ENCODE peak calls at places on chromosomes 7 and 10, in ten cellular contexts. M is GM10248, T is tibial nerve, E is upper lobe of right lung, D is AG09319, L is Calu3, A is testis, B is transverse colon, F is heart right ventricle, C is NB4. U is an unnamed sample.

GRCh38 chr10:24701447-24701846 is 22.2 kb downstream of the ARHGAP21 start:
- DNase-seq in M (peak; percentile 38), T (no peak), E (no peak), D (no peak), L (no peak), A (no peak), B (no peak), F (no peak), C (peak; percentile 57), U (no peak)

GRCh38 chr10:72274213-72274729 is 547 bp downstream of the DDIT4 start:
- DNase-seq in M (no peak), T (no peak), E (peak; percentile 74), D (no peak), L (no peak), A (no peak), B (no peak), F (no peak), C (no peak), U (no peak)

GRCh38 chr7:121334875-121335648 is 6.3 kb downstream of the WNT16 start:
- DNase-seq in M (no peak), T (no peak), E (no peak), D (no peak), L (no peak), A (no peak), B (no peak), F (no peak), C (no peak), U (no peak)

GRCh38 chr7:151133266-151133985 is 34.1 kb downstream of the GBX1 start:
- DNase-seq in M (no peak), T (no peak), E (peak; percentile 35), D (no peak), L (no peak), A (no peak), B (no peak), F (no peak), C (no peak), U (peak; percentile 19)

GRCh38 chr7:158395780-158396214 is 191.8 kb downstream of the PTPRN2 start:
- DNase-seq in M (no peak), T (no peak), E (peak; percentile 56), D (no peak), L (peak; percentile 30), A (no peak), B (peak; percentile 69), F (no peak), C (no peak), U (no peak)

GRCh38 chr10:118978998-118979350 is 50.5 kb upstream of the NANOS1 start:
- DNase-seq in M (no peak), T (no peak), E (no peak), D (no peak), L (no peak), A (no peak), B (no peak), F (no peak), C (no peak), U (no peak)

GRCh38 chr7:74149556-74149955 is 24.6 kb upstream of the EIF4H start:
- DNase-seq in M (no peak), T (no peak), E (no peak), D (no peak), L (no peak), A (no peak), B (no peak), F (no peak), C (no peak), U (no peak)

GRCh38 chr10:79129361-79129997 is 60.7 kb downstream of the ZMIZ1 start:
- DNase-seq in M (no peak), T (no peak), E (no peak), D (no peak), L (no peak), A (no peak), B (no peak), F (no peak), C (peak; percentile 81), U (no peak)

GRCh38 chr7:63233881-63234280 is 764.8 kb upstream of the ZNF722 start:
- DNase-seq in M (no peak), T (no peak), E (no peak), D (no peak), L (no peak), A (no peak), B (no peak), F (no peak), C (no peak), U (no peak)

GRCh38 chr7:157549612-157550299 is 213.0 kb downstream of the DNAJB6 start:
- DNase-seq in M (no peak), T (no peak), E (peak; percentile 32), D (no peak), L (no peak), A (no peak), B (no peak), F (no peak), C (peak; percentile 52), U (no peak)

DNA sequence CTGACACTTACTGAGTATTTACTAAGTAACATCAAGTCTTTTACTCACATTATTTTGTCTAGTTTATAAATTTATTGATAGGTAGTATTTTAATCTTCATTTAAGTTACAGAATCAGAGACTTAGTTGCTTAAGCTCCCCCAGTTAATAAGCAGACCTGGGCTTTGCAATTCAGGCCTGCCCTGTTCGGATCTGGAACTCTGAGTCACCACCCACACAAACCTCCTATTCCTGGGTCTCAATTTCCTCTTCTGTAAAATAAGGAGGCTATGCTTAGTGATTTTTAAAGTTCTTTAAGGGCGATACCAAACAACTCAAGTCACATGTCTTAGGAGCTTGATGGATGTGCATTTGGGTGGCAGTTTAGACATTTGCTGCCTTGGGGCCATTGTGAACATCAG is 3.5 kb upstream of the MGAM start:
- DNase-seq in M (no peak), T (no peak), E (no peak), D (no peak), L (no peak), A (no peak), B (no peak), F (no peak), C (peak; percentile 78), U (no peak)
- TF ChIP-seq CTCF in M (no peak), T (no peak), E (no peak), D (no peak), L (no peak), A (no peak), B (no peak), F (no peak), C (no peak), U (no peak)

GRCh38 chr7:72334066-72334465 is 78.1 kb downstream of the CALN1 start:
- DNase-seq in M (no peak), T (no peak), E (no peak), D (no peak), L (no peak), A (no peak), B (no peak), F (no peak), C (peak; percentile 26), U (peak; percentile 28)
- TF ChIP-seq CTCF in M (no peak), T (no peak), E (no peak), D (no peak), L (no peak), A (no peak), B (no peak), F (no peak), C (peak; percentile 63), U (peak; percentile 29)

GRCh38 chr10:109969907-109970306 is 37.9 kb upstream of the ADD3 start:
- DNase-seq in M (no peak), T (no peak), E (no peak), D (no peak), L (no peak), A (peak; percentile 46), B (no peak), F (no peak), C (no peak), U (no peak)

GRCh38 chr10:109968954-109969644 is 38.7 kb upstream of the ADD3 start:
- DNase-seq in M (no peak), T (no peak), E (no peak), D (no peak), L (no peak), A (peak; percentile 77), B (peak; percentile 42), F (no peak), C (no peak), U (no peak)

GRCh38 chr10:109967739-109968088 is 40.1 kb upstream of the ADD3 start:
- DNase-seq in M (no peak), T (no peak), E (no peak), D (no peak), L (no peak), A (no peak), B (no peak), F (no peak), C (no peak), U (no peak)

GRCh38 chr10:109964318-109964717 is 41.0 kb upstream of the XPNPEP1 start:
- DNase-seq in M (no peak), T (no peak), E (no peak), D (no peak), L (no peak), A (no peak), B (no peak), F (no peak), C (no peak), U (no peak)

DNA sequence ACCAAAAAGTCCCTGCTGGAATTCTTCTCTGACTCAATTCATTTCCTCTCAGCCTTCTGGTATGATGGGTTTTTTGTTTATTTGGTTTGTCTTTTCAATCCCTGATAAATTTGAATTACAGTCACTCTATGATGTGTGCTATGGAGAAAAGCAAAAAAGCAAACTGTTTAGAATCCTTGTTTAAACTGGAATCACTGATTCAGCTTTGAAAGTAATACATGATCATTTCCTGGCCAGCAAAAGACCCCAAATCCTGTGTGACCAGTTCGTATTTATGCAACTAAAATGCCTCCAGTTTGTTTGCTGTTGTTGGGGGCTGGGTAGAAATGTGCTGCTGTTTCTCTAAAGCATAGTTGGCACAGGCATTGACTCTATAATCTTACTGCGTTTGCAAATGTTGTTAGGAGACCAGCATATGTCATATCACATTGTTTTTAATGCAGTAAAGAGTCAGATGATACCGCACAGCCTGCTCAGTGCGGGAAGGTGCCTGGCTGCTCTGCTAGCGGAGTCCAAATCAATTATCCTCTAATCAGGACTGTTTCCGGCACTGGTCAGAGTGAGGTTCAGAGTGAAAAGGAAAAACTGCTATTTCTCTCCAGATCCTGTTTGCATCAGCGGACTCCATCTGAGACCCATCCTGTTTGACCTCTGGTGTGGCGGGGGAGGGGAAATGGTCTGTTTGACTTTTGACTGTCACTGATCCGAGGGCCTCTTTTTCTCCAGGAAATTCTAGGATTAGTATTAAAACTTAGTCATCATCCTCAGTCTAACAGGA is 40.6 kb upstream of the ADD3 start:
- DNase-seq in M (no peak), T (no peak), E (no peak), D (no peak), L (peak; percentile 14), A (no peak), B (no peak), F (peak; percentile 60), C (no peak), U (no peak)
- TF ChIP-seq CTCF in M (no peak), T (no peak), E (no peak), D (no peak), L (no peak), A (no peak), B (no peak), F (no peak), C (no peak), U (no peak)

GRCh38 chr7:18607025-18607424 is 111.5 kb downstream of the HDAC9 start:
- DNase-seq in M (no peak), T (no peak), E (no peak), D (peak; percentile 5), L (no peak), A (no peak), B (no peak), F (no peak), C (no peak), U (no peak)

GRCh38 chr7:18614841-18615240 is 119.3 kb downstream of the HDAC9 start:
- DNase-seq in M (no peak), T (no peak), E (no peak), D (no peak), L (no peak), A (no peak), B (no peak), F (no peak), C (no peak), U (no peak)

GRCh38 chr7:18610331-18610948 is 114.9 kb downstream of the HDAC9 start:
- DNase-seq in M (peak; percentile 10), T (no peak), E (no peak), D (no peak), L (peak; percentile 60), A (peak; percentile 25), B (no peak), F (no peak), C (peak; percentile 48), U (no peak)
- TF ChIP-seq CTCF in M (peak; percentile 61), T (peak; percentile 34), E (peak; percentile 52), D (peak; percentile 33), L (peak; percentile 76), A (no peak), B (peak; percentile 48), F (peak; percentile 45), C (peak; percentile 63), U (peak; percentile 57)

U was measured in D721Med.